ENCODE peak calls at places on chromosomes 1 and 21, in five cellular contexts. P is cerebellar cortex; I is activated CD4-positive, alpha-beta T cell treated with anti-CD3 and anti-CD28 coated beads, Interleukin-2, amount 50 U/mL, for 1 hour; G is RPMI7951; Z is ELR. R is an unnamed sample.

GRCh38 chr1:145871994-145872411 is 13.1 kb upstream of the PIAS3 start:
- DNase-seq in P (peak), I (peak), G (no peak), Z (peak), R (peak)

GRCh38 chr1:154749078-154749760 is 120.9 kb downstream of the KCNN3 start:
- DNase-seq in P (peak), I (no peak), G (peak), Z (peak), R (no peak)

GRCh38 chr1:145908653-145909052 is 1.2 kb downstream of the ITGA10 start:
- DNase-seq in P (no peak), I (no peak), G (peak), Z (peak), R (no peak)

GRCh38 chr1:201103666-201104065 is 8.6 kb downstream of the CACNA1S start:
- DNase-seq in P (no peak), I (no peak), G (no peak), Z (no peak), R (no peak)

GRCh38 chr21:16196521-16197208 is 466.9 kb downstream of the USP25 start:
- DNase-seq in P (no peak), I (no peak), G (no peak), Z (peak), R (no peak)

GRCh38 chr1:47745725-47746609 is 251.2 kb downstream of the TRABD2B start:
- DNase-seq in P (no peak), I (no peak), G (no peak), Z (no peak), R (no peak)

GRCh38 chr1:173447224-173447623 is 29.9 kb upstream of the PRDX6 start:
- DNase-seq in P (no peak), I (no peak), G (no peak), Z (no peak), R (no peak)

GRCh38 chr1:189669846-189670245 is 807.8 kb downstream of the BRINP3 start:
- DNase-seq in P (no peak), I (no peak), G (no peak), Z (peak), R (no peak)

GRCh38 chr1:82090104-82090503 is 289.4 kb downstream of the ADGRL2 start:
- DNase-seq in P (no peak), I (no peak), G (no peak), Z (peak), R (no peak)

GRCh38 chr1:115331531-115332331 is 6.3 kb downstream of the NGF start:
- DNase-seq in P (no peak), I (no peak), G (no peak), Z (peak), R (no peak)

GRCh38 chr21:26405735-26406361 is 167.2 kb downstream of the CYYR1 start:
- DNase-seq in P (no peak), I (no peak), G (peak), Z (peak), R (no peak)

GRCh38 chr1:234545512-234546386 is 64.2 kb downstream of the IRF2BP2 start:
- DNase-seq in P (no peak), I (no peak), G (no peak), Z (no peak), R (no peak)

GRCh38 chr1:179808503-179808902 is 65.4 kb downstream of the FAM163A start:
- DNase-seq in P (no peak), I (no peak), G (peak), Z (peak), R (no peak)

GRCh38 chr1:21567241-21568005 is 58.2 kb downstream of the ALPL start:
- DNase-seq in P (no peak), I (no peak), G (peak), Z (peak), R (no peak)

GRCh38 chr1:204376919-204377799 is 17.4 kb upstream of the PLEKHA6 start:
- DNase-seq in P (no peak), I (no peak), G (no peak), Z (no peak), R (peak)

GRCh38 chr1:185015598-185015997 is 29.8 kb upstream of the RNF2 start:
- DNase-seq in P (no peak), I (no peak), G (no peak), Z (no peak), R (no peak)

GRCh38 chr1:151067185-151067584 is 3.4 kb upstream of the GABPB2 start:
- DNase-seq in P (no peak), I (no peak), G (no peak), Z (no peak), R (no peak)

GRCh38 chr1:31645274-31645568 is 545 bp upstream of the PEF1 start:
- DNase-seq in P (no peak), I (no peak), G (no peak), Z (no peak), R (no peak)

GRCh38 chr1:64687725-64688285 is 57.1 kb upstream of the RAVER2 start:
- DNase-seq in P (no peak), I (no peak), G (no peak), Z (peak), R (no peak)

GRCh38 chr1:220877348-220878095 is 1.7 kb upstream of the HLX start:
- DNase-seq in P (no peak), I (no peak), G (no peak), Z (no peak), R (no peak)

GRCh38 chr1:180421614-180422013 is 80.8 kb downstream of the ACBD6 start:
- DNase-seq in P (no peak), I (no peak), G (no peak), Z (no peak), R (no peak)

GRCh38 chr1:149962039-149962647 is 25.5 kb upstream of the MTMR11 start:
- DNase-seq in P (peak), I (peak), G (peak), Z (peak), R (peak)

GRCh38 chr21:42590431-42591131 is 62.8 kb upstream of the PDE9A start:
- DNase-seq in P (no peak), I (no peak), G (no peak), Z (no peak), R (no peak)

GRCh38 chr1:230849451-230850194 is 18.7 kb downstream of the C1orf198 start:
- DNase-seq in P (peak), I (no peak), G (peak), Z (peak), R (no peak)

GRCh38 chr1:186623547-186623946 is 56.7 kb downstream of the PTGS2 start:
- DNase-seq in P (no peak), I (no peak), G (no peak), Z (no peak), R (no peak)

R was measured in Peyer's patch.